ENCODE peak calls at places on chromosomes 2 and 18, in seven cellular contexts. One of them, this sample, is unnamed.

GRCh38 chr2:129778608-129778877 is 200.9 kb upstream of the RAB6C start:
- DNase-seq in lower lobe of right lung: no peak
- DNase-seq in mesendoderm: no peak
- DNase-seq in sigmoid colon: no peak
- DNase-seq in foreskin keratinocyte: no peak
- DNase-seq in neuronal stem cell: no peak
- DNase-seq in ovary: no peak
- DNase-seq in this sample: no peak

GRCh38 chr18:9547767-9548166 is 66.6 kb downstream of the PPP4R1 start:
- DNase-seq in foreskin keratinocyte: no peak
- DNase-seq in ovary: no peak
- DNase-seq in sigmoid colon: no peak
- DNase-seq in lower lobe of right lung: no peak
- DNase-seq in mesendoderm: no peak
- DNase-seq in neuronal stem cell: no peak
- DNase-seq in this sample: no peak

GRCh38 chr2:28951910-28952805 is 28.9 kb upstream of the TOGARAM2 start:
- DNase-seq in ovary: no peak
- DNase-seq in sigmoid colon: peak; percentile 70
- DNase-seq in foreskin keratinocyte: no peak
- DNase-seq in mesendoderm: no peak
- DNase-seq in lower lobe of right lung: no peak
- DNase-seq in neuronal stem cell: no peak
- DNase-seq in this sample: no peak

GRCh38 chr2:226329180-226329579 is 470.4 kb downstream of the IRS1 start:
- DNase-seq in neuronal stem cell: no peak
- DNase-seq in sigmoid colon: no peak
- DNase-seq in lower lobe of right lung: no peak
- DNase-seq in foreskin keratinocyte: no peak
- DNase-seq in mesendoderm: no peak
- DNase-seq in ovary: no peak
- DNase-seq in this sample: no peak

GRCh38 chr2:239316562-239317465 is 84.0 kb downstream of the HDAC4 start:
- DNase-seq in neuronal stem cell: no peak
- DNase-seq in ovary: peak; percentile 58
- DNase-seq in lower lobe of right lung: peak; percentile 74
- DNase-seq in foreskin keratinocyte: no peak
- DNase-seq in sigmoid colon: peak; percentile 93
- DNase-seq in mesendoderm: no peak
- DNase-seq in this sample: no peak

GRCh38 chr2:197209742-197210408 is 100.7 kb downstream of the ANKRD44 start:
- DNase-seq in lower lobe of right lung: peak; percentile 59
- DNase-seq in ovary: no peak
- DNase-seq in foreskin keratinocyte: no peak
- DNase-seq in sigmoid colon: no peak
- DNase-seq in neuronal stem cell: no peak
- DNase-seq in mesendoderm: peak; percentile 29
- DNase-seq in this sample: no peak

GRCh38 chr18:11859282-11859797 is 8.1 kb downstream of the CHMP1B start:
- DNase-seq in neuronal stem cell: no peak
- DNase-seq in foreskin keratinocyte: peak; percentile 49
- DNase-seq in lower lobe of right lung: no peak
- DNase-seq in mesendoderm: peak; percentile 60
- DNase-seq in ovary: no peak
- DNase-seq in sigmoid colon: no peak
- DNase-seq in this sample: no peak

GRCh38 chr2:178692845-178693244 is 114.4 kb downstream of the TTN start:
- DNase-seq in neuronal stem cell: no peak
- DNase-seq in lower lobe of right lung: no peak
- DNase-seq in ovary: no peak
- DNase-seq in foreskin keratinocyte: no peak
- DNase-seq in sigmoid colon: no peak
- DNase-seq in mesendoderm: no peak
- DNase-seq in this sample: no peak

GRCh38 chr2:235551965-235552364 is 58.1 kb downstream of the AGAP1 start:
- DNase-seq in mesendoderm: peak; percentile 85
- DNase-seq in foreskin keratinocyte: peak; percentile 25
- DNase-seq in ovary: peak; percentile 25
- DNase-seq in lower lobe of right lung: peak; percentile 60
- DNase-seq in neuronal stem cell: peak; percentile 9
- DNase-seq in sigmoid colon: no peak
- DNase-seq in this sample: peak; percentile 8

GRCh38 chr18:73040247-73040646 is 172.5 kb upstream of the NETO1 start:
- DNase-seq in lower lobe of right lung: no peak
- DNase-seq in ovary: no peak
- DNase-seq in mesendoderm: no peak
- DNase-seq in foreskin keratinocyte: no peak
- DNase-seq in sigmoid colon: no peak
- DNase-seq in neuronal stem cell: no peak
- DNase-seq in this sample: no peak
- H3K27ac ChIP-seq in lower lobe of right lung: no peak overlapping the region
- H3K27ac ChIP-seq in ovary: no peak overlapping the region
- H3K27ac ChIP-seq in mesendoderm: no peak overlapping the region
- H3K27ac ChIP-seq in foreskin keratinocyte: no peak overlapping the region
- H3K27ac ChIP-seq in sigmoid colon: no peak overlapping the region
- H3K27ac ChIP-seq in neuronal stem cell: no peak overlapping the region
- H3K27ac ChIP-seq in this sample: no peak overlapping the region

GRCh38 chr2:47034973-47035609 is 119.5 kb upstream of the MCFD2 start:
- DNase-seq in neuronal stem cell: peak; percentile 49
- DNase-seq in sigmoid colon: peak; percentile 78
- DNase-seq in lower lobe of right lung: peak; percentile 86
- DNase-seq in ovary: no peak
- DNase-seq in mesendoderm: peak; percentile 90
- DNase-seq in foreskin keratinocyte: no peak
- DNase-seq in this sample: no peak

GRCh38 chr2:47038656-47039501 is 116.2 kb downstream of the STPG4 start:
- DNase-seq in neuronal stem cell: no peak
- DNase-seq in ovary: no peak
- DNase-seq in foreskin keratinocyte: no peak
- DNase-seq in lower lobe of right lung: no peak
- DNase-seq in sigmoid colon: no peak
- DNase-seq in mesendoderm: no peak
- DNase-seq in this sample: no peak

GRCh38 chr2:47037678-47038077 is 117.4 kb downstream of the STPG4 start:
- DNase-seq in sigmoid colon: no peak
- DNase-seq in lower lobe of right lung: no peak
- DNase-seq in mesendoderm: no peak
- DNase-seq in neuronal stem cell: no peak
- DNase-seq in ovary: no peak
- DNase-seq in foreskin keratinocyte: no peak
- DNase-seq in this sample: no peak

GRCh38 chr2:47035615-47036488 is 119.3 kb downstream of the STPG4 start:
- DNase-seq in foreskin keratinocyte: no peak
- DNase-seq in lower lobe of right lung: no peak
- DNase-seq in ovary: no peak
- DNase-seq in neuronal stem cell: no peak
- DNase-seq in sigmoid colon: no peak
- DNase-seq in mesendoderm: peak; percentile 75
- DNase-seq in this sample: no peak

DNA sequence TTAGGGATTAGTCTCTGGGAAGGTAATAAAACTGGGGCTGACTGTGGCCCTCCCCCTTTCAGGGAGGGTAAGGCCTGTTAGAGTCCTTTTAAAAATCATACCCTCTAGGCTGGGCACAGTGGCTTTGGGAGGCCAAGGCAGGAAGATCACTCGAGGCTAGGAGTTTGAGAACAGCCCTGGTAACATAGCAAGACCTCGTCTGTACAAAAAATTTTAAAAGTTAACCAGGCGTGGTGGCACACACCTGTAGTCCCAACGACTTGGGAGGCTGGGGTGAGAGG is 118.7 kb downstream of the STPG4 start:
- DNase-seq in neuronal stem cell: no peak
- DNase-seq in ovary: no peak
- DNase-seq in sigmoid colon: no peak
- DNase-seq in lower lobe of right lung: no peak
- DNase-seq in foreskin keratinocyte: no peak
- DNase-seq in mesendoderm: no peak
- DNase-seq in this sample: no peak
- H3K27ac ChIP-seq in neuronal stem cell: peak overlapping the region; percentile 93
- H3K27ac ChIP-seq in ovary: no peak overlapping the region
- H3K27ac ChIP-seq in sigmoid colon: peak overlapping the region; percentile 95
- H3K27ac ChIP-seq in lower lobe of right lung: peak overlapping the region; percentile 92
- H3K27ac ChIP-seq in foreskin keratinocyte: no peak overlapping the region
- H3K27ac ChIP-seq in mesendoderm: no peak overlapping the region
- H3K27ac ChIP-seq in this sample: peak overlapping the region; percentile 81

DNA sequence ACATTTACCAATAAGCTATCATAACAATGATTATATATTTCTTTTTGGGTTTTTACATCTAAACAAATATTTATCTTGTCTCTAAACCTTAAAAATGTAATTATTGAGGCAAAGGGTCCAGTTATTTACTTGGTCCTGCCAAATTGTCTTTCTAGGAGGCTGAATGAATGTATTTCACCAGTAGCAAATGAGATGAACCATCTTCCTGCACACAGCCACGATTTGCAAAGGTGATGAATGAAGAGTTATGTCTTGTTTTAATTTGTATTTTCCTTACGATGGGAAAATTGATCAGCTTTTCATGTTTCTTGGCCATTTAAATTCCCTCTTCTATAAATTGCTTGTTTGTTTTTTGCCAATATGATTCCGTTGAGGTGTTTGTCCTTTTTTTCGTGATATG is 1.4 kb downstream of the SP100 start:
- DNase-seq in lower lobe of right lung: no peak
- DNase-seq in neuronal stem cell: no peak
- DNase-seq in foreskin keratinocyte: no peak
- DNase-seq in mesendoderm: no peak
- DNase-seq in sigmoid colon: no peak
- DNase-seq in ovary: no peak
- DNase-seq in this sample: no peak
- H3K27ac ChIP-seq in lower lobe of right lung: no peak overlapping the region
- H3K27ac ChIP-seq in neuronal stem cell: no peak overlapping the region
- H3K27ac ChIP-seq in foreskin keratinocyte: peak overlapping the region; percentile 94
- H3K27ac ChIP-seq in mesendoderm: no peak overlapping the region
- H3K27ac ChIP-seq in sigmoid colon: peak overlapping the region; percentile 89
- H3K27ac ChIP-seq in ovary: no peak overlapping the region
- H3K27ac ChIP-seq in this sample: peak overlapping the region; percentile 73

GRCh38 chr2:147648471-147648870 is 196.4 kb upstream of the ACVR2A start:
- DNase-seq in neuronal stem cell: no peak
- DNase-seq in sigmoid colon: no peak
- DNase-seq in foreskin keratinocyte: no peak
- DNase-seq in lower lobe of right lung: no peak
- DNase-seq in mesendoderm: no peak
- DNase-seq in ovary: no peak
- DNase-seq in this sample: no peak
- H3K27ac ChIP-seq in neuronal stem cell: no peak overlapping the region
- H3K27ac ChIP-seq in sigmoid colon: no peak overlapping the region
- H3K27ac ChIP-seq in foreskin keratinocyte: no peak overlapping the region
- H3K27ac ChIP-seq in lower lobe of right lung: no peak overlapping the region
- H3K27ac ChIP-seq in mesendoderm: no peak overlapping the region
- H3K27ac ChIP-seq in ovary: no peak overlapping the region
- H3K27ac ChIP-seq in this sample: no peak overlapping the region

DNA sequence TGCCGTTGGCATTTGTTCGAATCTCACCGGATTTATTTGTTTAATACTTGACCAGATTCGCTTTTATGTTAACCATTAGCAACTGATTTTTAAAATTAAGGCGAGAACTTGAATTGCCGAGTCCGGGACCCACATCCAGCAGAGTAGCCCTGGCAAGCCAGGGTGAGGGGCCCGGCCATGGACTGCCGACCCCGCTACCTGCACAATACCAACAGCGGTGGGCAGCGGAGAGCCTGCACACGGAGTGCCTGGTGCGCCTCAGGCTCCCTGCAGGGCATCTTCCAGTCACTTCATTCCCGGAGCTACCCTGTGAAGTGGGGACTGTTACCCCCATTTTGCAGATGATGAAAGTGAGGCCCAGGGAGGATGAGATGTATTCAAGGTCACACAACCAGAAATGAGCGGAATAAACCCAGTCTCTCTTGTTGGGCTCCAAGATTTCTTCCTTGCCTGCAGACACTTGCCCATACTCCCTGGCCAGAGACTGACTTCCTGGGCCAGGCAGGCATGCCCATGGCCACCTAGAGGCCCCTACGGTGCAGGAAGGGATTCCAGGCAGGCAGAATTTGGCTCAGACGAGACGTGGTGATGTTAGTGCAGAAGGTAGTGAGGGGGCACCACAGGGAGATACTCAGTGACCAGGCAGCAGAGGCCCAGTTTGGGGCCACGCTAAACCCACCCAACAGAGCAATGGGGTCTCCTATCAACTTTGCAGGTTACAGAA is 2.9 kb downstream of the FBLN7 start:
- DNase-seq in foreskin keratinocyte: no peak
- DNase-seq in lower lobe of right lung: no peak
- DNase-seq in sigmoid colon: no peak
- DNase-seq in ovary: no peak
- DNase-seq in mesendoderm: no peak
- DNase-seq in neuronal stem cell: no peak
- DNase-seq in this sample: no peak
- H3K27ac ChIP-seq in foreskin keratinocyte: no peak overlapping the region
- H3K27ac ChIP-seq in lower lobe of right lung: no peak overlapping the region
- H3K27ac ChIP-seq in sigmoid colon: no peak overlapping the region
- H3K27ac ChIP-seq in ovary: no peak overlapping the region
- H3K27ac ChIP-seq in mesendoderm: no peak overlapping the region
- H3K27ac ChIP-seq in neuronal stem cell: no peak overlapping the region
- H3K27ac ChIP-seq in this sample: no peak overlapping the region

GRCh38 chr2:218396688-218397501 is 2.8 kb upstream of the CTDSP1 start:
- DNase-seq in lower lobe of right lung: peak; percentile 91
- DNase-seq in mesendoderm: peak; percentile 69
- DNase-seq in sigmoid colon: peak; percentile 92
- DNase-seq in foreskin keratinocyte: no peak
- DNase-seq in ovary: peak; percentile 78
- DNase-seq in neuronal stem cell: peak; percentile 38
- DNase-seq in this sample: no peak
- H3K27ac ChIP-seq in lower lobe of right lung: peak overlapping the region; percentile 100
- H3K27ac ChIP-seq in mesendoderm: peak overlapping the region; percentile 11
- H3K27ac ChIP-seq in sigmoid colon: peak overlapping the region; percentile 100
- H3K27ac ChIP-seq in foreskin keratinocyte: peak overlapping the region; percentile 77
- H3K27ac ChIP-seq in ovary: peak overlapping the region; percentile 97
- H3K27ac ChIP-seq in neuronal stem cell: no peak overlapping the region
- H3K27ac ChIP-seq in this sample: peak overlapping the region; percentile 99

GRCh38 chr2:145066795-145067194 is 546.9 kb upstream of the ZEB2 start:
- DNase-seq in sigmoid colon: no peak
- DNase-seq in lower lobe of right lung: no peak
- DNase-seq in neuronal stem cell: peak; percentile 0
- DNase-seq in foreskin keratinocyte: no peak
- DNase-seq in mesendoderm: no peak
- DNase-seq in ovary: peak; percentile 16
- DNase-seq in this sample: no peak
- H3K27ac ChIP-seq in sigmoid colon: peak overlapping the region; percentile 42
- H3K27ac ChIP-seq in lower lobe of right lung: peak overlapping the region; percentile 70
- H3K27ac ChIP-seq in neuronal stem cell: no peak overlapping the region
- H3K27ac ChIP-seq in foreskin keratinocyte: no peak overlapping the region
- H3K27ac ChIP-seq in mesendoderm: no peak overlapping the region
- H3K27ac ChIP-seq in ovary: no peak overlapping the region
- H3K27ac ChIP-seq in this sample: no peak overlapping the region

This sample was measured in Panc1.